ENCODE peak calls at places on chromosomes 12 and 14, in nine cellular contexts. One of them, this sample, is unnamed.

GRCh38 chr12:3544296-3544965 is 53.4 kb downstream of the PRMT8 start:
- DNase-seq in ascending aorta: no peak
- DNase-seq in HCT116: no peak
- DNase-seq in OCI-LY7: no peak
- DNase-seq in right atrium auricular region: no peak
- DNase-seq in uterus: no peak
- DNase-seq in neural progenitor cell: no peak
- DNase-seq in fibroblast of lung: no peak
- DNase-seq in H1: no peak
- DNase-seq in this sample: no peak

GRCh38 chr12:116698131-116698495 is 39.8 kb downstream of the SPRING1 start:
- DNase-seq in fibroblast of lung: no peak
- DNase-seq in uterus: no peak
- DNase-seq in OCI-LY7: no peak
- DNase-seq in ascending aorta: no peak
- DNase-seq in HCT116: no peak
- DNase-seq in neural progenitor cell: no peak
- DNase-seq in right atrium auricular region: no peak
- DNase-seq in H1: no peak
- DNase-seq in this sample: no peak

GRCh38 chr12:124201248-124201647 is 93.6 kb upstream of the RFLNA start:
- DNase-seq in fibroblast of lung: no peak
- DNase-seq in uterus: no peak
- DNase-seq in OCI-LY7: no peak
- DNase-seq in H1: no peak
- DNase-seq in right atrium auricular region: no peak
- DNase-seq in ascending aorta: no peak
- DNase-seq in neural progenitor cell: no peak
- DNase-seq in HCT116: no peak
- DNase-seq in this sample: no peak

GRCh38 chr12:5395443-5396401 is 36.2 kb upstream of the NTF3 start:
- DNase-seq in fibroblast of lung: no peak
- DNase-seq in right atrium auricular region: no peak
- DNase-seq in H1: no peak
- DNase-seq in ascending aorta: no peak
- DNase-seq in HCT116: no peak
- DNase-seq in uterus: peak; percentile 18
- DNase-seq in neural progenitor cell: no peak
- DNase-seq in OCI-LY7: no peak
- DNase-seq in this sample: no peak

GRCh38 chr12:54010053-54010971 is 1.5 kb downstream of the HOXC8 start:
- DNase-seq in H1: no peak
- DNase-seq in right atrium auricular region: no peak
- DNase-seq in ascending aorta: no peak
- DNase-seq in uterus: no peak
- DNase-seq in OCI-LY7: no peak
- DNase-seq in neural progenitor cell: no peak
- DNase-seq in HCT116: no peak
- DNase-seq in fibroblast of lung: no peak
- DNase-seq in this sample: no peak

GRCh38 chr12:58288191-58288590 is 346.8 kb downstream of the ATP23 start:
- DNase-seq in uterus: no peak
- DNase-seq in neural progenitor cell: no peak
- DNase-seq in OCI-LY7: no peak
- DNase-seq in H1: no peak
- DNase-seq in right atrium auricular region: no peak
- DNase-seq in fibroblast of lung: peak; percentile 88
- DNase-seq in HCT116: no peak
- DNase-seq in ascending aorta: no peak
- DNase-seq in this sample: no peak

GRCh38 chr14:84086714-84087113 is 1443.2 kb upstream of the FLRT2 start:
- DNase-seq in ascending aorta: no peak
- DNase-seq in neural progenitor cell: no peak
- DNase-seq in uterus: no peak
- DNase-seq in right atrium auricular region: no peak
- DNase-seq in OCI-LY7: no peak
- DNase-seq in H1: no peak
- DNase-seq in HCT116: no peak
- DNase-seq in fibroblast of lung: no peak
- DNase-seq in this sample: no peak

GRCh38 chr12:32312049-32312670 is 87.2 kb upstream of the FGD4 start:
- DNase-seq in right atrium auricular region: no peak
- DNase-seq in H1: no peak
- DNase-seq in HCT116: peak; percentile 55
- DNase-seq in uterus: no peak
- DNase-seq in ascending aorta: no peak
- DNase-seq in OCI-LY7: peak; percentile 82
- DNase-seq in fibroblast of lung: peak; percentile 84
- DNase-seq in neural progenitor cell: peak; percentile 68
- DNase-seq in this sample: no peak

GRCh38 chr12:123107926-123108681 is 42.8 kb downstream of the PITPNM2 start:
- DNase-seq in uterus: no peak
- DNase-seq in right atrium auricular region: no peak
- DNase-seq in H1: no peak
- DNase-seq in HCT116: no peak
- DNase-seq in fibroblast of lung: no peak
- DNase-seq in ascending aorta: no peak
- DNase-seq in OCI-LY7: no peak
- DNase-seq in neural progenitor cell: no peak
- DNase-seq in this sample: no peak

GRCh38 chr12:123105427-123105826 is 45.5 kb downstream of the PITPNM2 start:
- DNase-seq in ascending aorta: no peak
- DNase-seq in HCT116: no peak
- DNase-seq in neural progenitor cell: peak; percentile 29
- DNase-seq in OCI-LY7: no peak
- DNase-seq in H1: peak; percentile 17
- DNase-seq in right atrium auricular region: no peak
- DNase-seq in fibroblast of lung: no peak
- DNase-seq in uterus: no peak
- DNase-seq in this sample: no peak

GRCh38 chr12:123108682-123109066 is 42.2 kb downstream of the PITPNM2 start:
- DNase-seq in neural progenitor cell: no peak
- DNase-seq in OCI-LY7: no peak
- DNase-seq in right atrium auricular region: no peak
- DNase-seq in uterus: no peak
- DNase-seq in ascending aorta: no peak
- DNase-seq in HCT116: no peak
- DNase-seq in fibroblast of lung: no peak
- DNase-seq in H1: no peak
- DNase-seq in this sample: no peak

GRCh38 chr12:123104809-123105208 is 46.1 kb downstream of the PITPNM2 start:
- DNase-seq in right atrium auricular region: no peak
- DNase-seq in neural progenitor cell: no peak
- DNase-seq in ascending aorta: no peak
- DNase-seq in fibroblast of lung: no peak
- DNase-seq in OCI-LY7: no peak
- DNase-seq in HCT116: no peak
- DNase-seq in H1: no peak
- DNase-seq in uterus: no peak
- DNase-seq in this sample: no peak

GRCh38 chr12:123106640-123107359 is 44.1 kb downstream of the PITPNM2 start:
- DNase-seq in HCT116: no peak
- DNase-seq in fibroblast of lung: no peak
- DNase-seq in neural progenitor cell: no peak
- DNase-seq in uterus: no peak
- DNase-seq in ascending aorta: no peak
- DNase-seq in right atrium auricular region: no peak
- DNase-seq in OCI-LY7: peak; percentile 61
- DNase-seq in H1: no peak
- DNase-seq in this sample: no peak
- H3K4me1 ChIP-seq in HCT116: peaks cover 8% of the 10 kb centered on the region
- H3K4me1 ChIP-seq in fibroblast of lung: peaks cover 3% of the 10 kb centered on the region
- H3K4me1 ChIP-seq in neural progenitor cell: peaks cover 34% of the 10 kb centered on the region
- H3K4me1 ChIP-seq in uterus: no peaks in the 10 kb centered on the region
- H3K4me1 ChIP-seq in ascending aorta: peaks cover 11% of the 10 kb centered on the region
- H3K4me1 ChIP-seq in right atrium auricular region: no peaks in the 10 kb centered on the region
- H3K4me1 ChIP-seq in OCI-LY7: peaks cover 10% of the 10 kb centered on the region
- H3K4me1 ChIP-seq in H1: peaks cover 9% of the 10 kb centered on the region
- H3K4me1 ChIP-seq in this sample: no peaks in the 10 kb centered on the region

GRCh38 chr12:43221216-43221615 is 330.8 kb downstream of the ADAMTS20 start:
- DNase-seq in OCI-LY7: no peak
- DNase-seq in ascending aorta: no peak
- DNase-seq in neural progenitor cell: no peak
- DNase-seq in fibroblast of lung: no peak
- DNase-seq in uterus: no peak
- DNase-seq in right atrium auricular region: no peak
- DNase-seq in H1: no peak
- DNase-seq in HCT116: no peak
- DNase-seq in this sample: no peak
- TF ChIP-seq CTCF in OCI-LY7: no peak
- TF ChIP-seq CTCF in ascending aorta: no peak
- TF ChIP-seq CTCF in neural progenitor cell: no peak
- TF ChIP-seq CTCF in fibroblast of lung: no peak
- TF ChIP-seq CTCF in uterus: no peak
- TF ChIP-seq CTCF in right atrium auricular region: no peak
- TF ChIP-seq CTCF in H1: no peak
- TF ChIP-seq CTCF in HCT116: no peak
- TF ChIP-seq CTCF in this sample: no peak

GRCh38 chr14:95875831-95876768 is 532 bp upstream of the TUNAR start:
- DNase-seq in OCI-LY7: no peak
- DNase-seq in HCT116: no peak
- DNase-seq in right atrium auricular region: no peak
- DNase-seq in neural progenitor cell: peak; percentile 89
- DNase-seq in H1: peak; percentile 21
- DNase-seq in uterus: no peak
- DNase-seq in fibroblast of lung: no peak
- DNase-seq in ascending aorta: no peak
- DNase-seq in this sample: no peak

GRCh38 chr14:95872777-95873176 is 3.9 kb upstream of the TUNAR start:
- DNase-seq in uterus: no peak
- DNase-seq in right atrium auricular region: no peak
- DNase-seq in fibroblast of lung: no peak
- DNase-seq in HCT116: no peak
- DNase-seq in OCI-LY7: no peak
- DNase-seq in H1: no peak
- DNase-seq in neural progenitor cell: no peak
- DNase-seq in ascending aorta: peak; percentile 35
- DNase-seq in this sample: no peak

GRCh38 chr14:95876769-95877490 is at the start of gene TUNAR:
- DNase-seq in ascending aorta: no peak
- DNase-seq in neural progenitor cell: peak; percentile 73
- DNase-seq in OCI-LY7: no peak
- DNase-seq in fibroblast of lung: no peak
- DNase-seq in HCT116: no peak
- DNase-seq in right atrium auricular region: no peak
- DNase-seq in H1: no peak
- DNase-seq in uterus: no peak
- DNase-seq in this sample: no peak

GRCh38 chr14:95877633-95878032 is 1.0 kb downstream of the TUNAR start:
- DNase-seq in OCI-LY7: no peak
- DNase-seq in neural progenitor cell: no peak
- DNase-seq in uterus: no peak
- DNase-seq in fibroblast of lung: no peak
- DNase-seq in H1: no peak
- DNase-seq in right atrium auricular region: no peak
- DNase-seq in HCT116: no peak
- DNase-seq in ascending aorta: no peak
- DNase-seq in this sample: no peak
- H3K4me3 ChIP-seq in OCI-LY7: no peak overlapping the region
- H3K4me3 ChIP-seq in neural progenitor cell: peak overlapping the region; percentile 67
- H3K4me3 ChIP-seq in uterus: no peak overlapping the region
- H3K4me3 ChIP-seq in fibroblast of lung: no peak overlapping the region
- H3K4me3 ChIP-seq in H1: peak overlapping the region; percentile 77
- H3K4me3 ChIP-seq in right atrium auricular region: no peak overlapping the region
- H3K4me3 ChIP-seq in HCT116: no peak overlapping the region
- H3K4me3 ChIP-seq in ascending aorta: no peak overlapping the region
- H3K4me3 ChIP-seq in this sample: no peak overlapping the region

DNA sequence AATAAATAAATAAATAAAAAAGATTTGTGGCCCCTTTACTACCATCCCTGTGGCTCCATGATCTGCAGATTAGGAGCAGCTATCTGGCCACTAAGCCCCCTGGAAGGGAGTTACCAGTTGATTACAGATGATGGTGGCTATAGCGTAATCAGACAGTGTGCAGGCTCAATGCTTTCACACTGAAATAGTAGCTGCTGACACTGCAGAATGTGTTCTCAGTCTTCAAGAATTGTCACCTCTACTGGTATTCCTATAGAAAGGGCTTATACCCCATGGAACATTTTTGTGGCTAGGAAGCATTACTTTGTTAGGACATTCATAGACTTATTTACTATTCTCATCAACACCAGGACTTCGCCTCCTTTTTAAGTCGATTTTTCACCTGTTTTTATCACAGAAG is 30.9 kb downstream of the DCAF4 start:
- DNase-seq in OCI-LY7: no peak
- DNase-seq in uterus: no peak
- DNase-seq in right atrium auricular region: no peak
- DNase-seq in fibroblast of lung: no peak
- DNase-seq in HCT116: no peak
- DNase-seq in ascending aorta: no peak
- DNase-seq in H1: no peak
- DNase-seq in neural progenitor cell: no peak
- DNase-seq in this sample: no peak
- H3K4me1 ChIP-seq in OCI-LY7: no peaks in the 10 kb centered on the region
- H3K4me1 ChIP-seq in uterus: no peaks in the 10 kb centered on the region
- H3K4me1 ChIP-seq in right atrium auricular region: no peaks in the 10 kb centered on the region
- H3K4me1 ChIP-seq in fibroblast of lung: no peaks in the 10 kb centered on the region
- H3K4me1 ChIP-seq in HCT116: peaks cover 19% of the 10 kb centered on the region
- H3K4me1 ChIP-seq in ascending aorta: no peaks in the 10 kb centered on the region
- H3K4me1 ChIP-seq in H1: no peaks in the 10 kb centered on the region
- H3K4me1 ChIP-seq in neural progenitor cell: no peaks in the 10 kb centered on the region
- H3K4me1 ChIP-seq in this sample: no peaks in the 10 kb centered on the region

GRCh38 chr14:62168564-62169155 is 406.4 kb downstream of the SNAPC1 start:
- DNase-seq in H1: no peak
- DNase-seq in OCI-LY7: no peak
- DNase-seq in fibroblast of lung: peak; percentile 22
- DNase-seq in HCT116: no peak
- DNase-seq in neural progenitor cell: no peak
- DNase-seq in uterus: no peak
- DNase-seq in right atrium auricular region: no peak
- DNase-seq in ascending aorta: no peak
- DNase-seq in this sample: no peak
- TF ChIP-seq CTCF in H1: peak; percentile 22
- TF ChIP-seq CTCF in OCI-LY7: peak; percentile 35
- TF ChIP-seq CTCF in fibroblast of lung: peak; percentile 33
- TF ChIP-seq CTCF in HCT116: peak; percentile 17
- TF ChIP-seq CTCF in neural progenitor cell: peak; percentile 44
- TF ChIP-seq CTCF in uterus: no peak
- TF ChIP-seq CTCF in right atrium auricular region: no peak
- TF ChIP-seq CTCF in ascending aorta: no peak
- TF ChIP-seq CTCF in this sample: no peak

This sample was measured in tibial artery.